ENCODE peak calls at places on chromosome 22, in four cellular contexts. V, L, K and O are unnamed samples.

GRCh38 chr22:40199223-40199622 is 21.5 kb downstream of the TNRC6B start:
- DNase-seq in V (no peak), L (no peak), K (no peak), O (no peak)

GRCh38 chr22:18731075-18731666 is 119.5 kb upstream of the RIMBP3 start:
- DNase-seq in V (no peak), L (no peak), K (no peak), O (no peak)

GRCh38 chr22:37502342-37503182 is 16.4 kb upstream of the MFNG start:
- DNase-seq in V (no peak), L (no peak), K (no peak), O (no peak)

GRCh38 chr22:29912605-29913398 is 29.8 kb downstream of the MTMR3 start:
- DNase-seq in V (no peak), L (peak; percentile 92), K (no peak), O (no peak)

GRCh38 chr22:27919943-27920755 is 1.1 kb upstream of the PITPNB start:
- DNase-seq in V (peak; percentile 22), L (peak; percentile 83), K (no peak), O (no peak)

GRCh38 chr22:28435960-28436359 is 243.7 kb downstream of the TTC28 start:
- DNase-seq in V (no peak), L (no peak), K (no peak), O (no peak)

GRCh38 chr22:48517039-48518030 is 1310.3 kb downstream of the BRD1 start:
- DNase-seq in V (no peak), L (no peak), K (no peak), O (no peak)

GRCh38 chr22:19446603-19447387 is 716 bp downstream of the C22orf39 start:
- DNase-seq in V (no peak), L (peak; percentile 5), K (no peak), O (no peak)

GRCh38 chr22:43427296-43428004 is 15.6 kb downstream of the MPPED1 start:
- DNase-seq in V (no peak), L (no peak), K (no peak), O (peak; percentile 5)

GRCh38 chr22:50144005-50144614 is 26.4 kb upstream of the PANX2 start:
- DNase-seq in V (no peak), L (no peak), K (no peak), O (no peak)

GRCh38 chr22:50304528-50305392 is 2.7 kb downstream of the PLXNB2 start:
- DNase-seq in V (no peak), L (peak; percentile 34), K (no peak), O (no peak)

GRCh38 chr22:36234919-36235318 is 4.4 kb downstream of the APOL2 start:
- DNase-seq in V (no peak), L (no peak), K (no peak), O (no peak)

GRCh38 chr22:49398115-49398514 is 429.6 kb downstream of the BRD1 start:
- DNase-seq in V (no peak), L (no peak), K (no peak), O (no peak)

GRCh38 chr22:38081941-38082828 is 1.8 kb downstream of the SLC16A8 start:
- DNase-seq in V (no peak), L (no peak), K (no peak), O (no peak)

GRCh38 chr22:43883719-43884415 is 7.9 kb downstream of the PNPLA5 start:
- DNase-seq in V (no peak), L (no peak), K (no peak), O (no peak)

GRCh38 chr22:27492566-27493201 is 308.9 kb downstream of the MN1 start:
- DNase-seq in V (no peak), L (no peak), K (no peak), O (no peak)

GRCh38 chr22:47300698-47301405 is 538.4 kb downstream of the TBC1D22A start:
- DNase-seq in V (no peak), L (no peak), K (no peak), O (no peak)

GRCh38 chr22:33654173-33654890 is 265.9 kb downstream of the LARGE1 start:
- DNase-seq in V (no peak), L (no peak), K (no peak), O (no peak)

GRCh38 chr22:26546282-26546681 is 34.0 kb upstream of the TFIP11 start:
- DNase-seq in V (no peak), L (no peak), K (no peak), O (no peak)

GRCh38 chr22:27851974-27852713 is 50.6 kb upstream of the MN1 start:
- DNase-seq in V (peak; percentile 89), L (no peak), K (no peak), O (no peak)

GRCh38 chr22:48453171-48453570 is 1374.5 kb downstream of the BRD1 start:
- DNase-seq in V (no peak), L (no peak), K (no peak), O (no peak)